ENCODE peak calls at places on chromosomes 2 and 18, in eight cellular contexts. C, J, X, N, T, A, O and U are unnamed samples.

GRCh38 chr2:85888020-85888744 is 608 bp downstream of the ST3GAL5 start:
- DNase-seq in C (peak), J (peak), X (peak), N (no peak), T (peak), A (no peak), O (no peak), U (peak)

GRCh38 chr2:144357623-144358400 is 162.1 kb downstream of the ZEB2 start:
- DNase-seq in C (peak), J (no peak), X (peak), N (peak), T (no peak), A (no peak), O (peak), U (no peak)

GRCh38 chr2:202072737-202073396 is at the start of gene KIAA2012:
- DNase-seq in C (peak), J (no peak), X (no peak), N (no peak), T (peak), A (no peak), O (no peak), U (no peak)

GRCh38 chr18:46071894-46072867 is at the start of gene PSTPIP2:
- DNase-seq in C (peak), J (peak), X (peak), N (peak), T (peak), A (peak), O (peak), U (peak)

GRCh38 chr2:226273440-226273839 is 526.2 kb downstream of the IRS1 start:
- DNase-seq in C (peak), J (no peak), X (no peak), N (no peak), T (no peak), A (no peak), O (no peak), U (no peak)

GRCh38 chr2:153668923-153669322 is 190.4 kb upstream of the RPRM start:
- DNase-seq in C (no peak), J (peak), X (no peak), N (no peak), T (no peak), A (no peak), O (no peak), U (no peak)

GRCh38 chr2:151481744-151482143 is 72.0 kb downstream of the RIF1 start:
- DNase-seq in C (no peak), J (no peak), X (no peak), N (no peak), T (no peak), A (no peak), O (no peak), U (no peak)

GRCh38 chr2:23624378-23624777 is 239.4 kb downstream of the KLHL29 start:
- DNase-seq in C (peak), J (no peak), X (peak), N (peak), T (no peak), A (no peak), O (no peak), U (no peak)